ENCODE peak calls at places on chromosome 9, in seven cellular contexts. One of them, this sample, is unnamed.

GRCh38 chr9:94779101-94779500 is 52.6 kb downstream of the AOPEP start:
- DNase-seq in NCI-H1930: no peak
- DNase-seq in osteocyte: no peak
- DNase-seq in neural crest cell: no peak
- DNase-seq in GM23338: peak; percentile 18
- DNase-seq in ACHN: peak; percentile 16
- DNase-seq in HTR-8/SVneo: no peak
- DNase-seq in this sample: no peak

GRCh38 chr9:108156270-108156998 is 666.9 kb upstream of the KLF4 start:
- DNase-seq in NCI-H1930: no peak
- DNase-seq in osteocyte: no peak
- DNase-seq in neural crest cell: no peak
- DNase-seq in GM23338: no peak
- DNase-seq in ACHN: no peak
- DNase-seq in HTR-8/SVneo: no peak
- DNase-seq in this sample: no peak

GRCh38 chr9:136146126-136147037 is 27.7 kb upstream of the TMEM250 start:
- DNase-seq in NCI-H1930: no peak
- DNase-seq in osteocyte: no peak
- DNase-seq in neural crest cell: no peak
- DNase-seq in GM23338: no peak
- DNase-seq in ACHN: no peak
- DNase-seq in HTR-8/SVneo: no peak
- DNase-seq in this sample: no peak

GRCh38 chr9:13447551-13448422 is 168.3 kb upstream of the MPDZ start:
- DNase-seq in NCI-H1930: no peak
- DNase-seq in osteocyte: no peak
- DNase-seq in neural crest cell: no peak
- DNase-seq in GM23338: no peak
- DNase-seq in ACHN: no peak
- DNase-seq in HTR-8/SVneo: no peak
- DNase-seq in this sample: no peak

GRCh38 chr9:78606011-78606410 is 309.1 kb downstream of the PSAT1 start:
- DNase-seq in NCI-H1930: no peak
- DNase-seq in osteocyte: no peak
- DNase-seq in neural crest cell: no peak
- DNase-seq in GM23338: no peak
- DNase-seq in ACHN: no peak
- DNase-seq in HTR-8/SVneo: no peak
- DNase-seq in this sample: no peak

GRCh38 chr9:37025381-37026084 is 8.5 kb downstream of the PAX5 start:
- DNase-seq in NCI-H1930: no peak
- DNase-seq in osteocyte: no peak
- DNase-seq in neural crest cell: no peak
- DNase-seq in GM23338: peak; percentile 49
- DNase-seq in ACHN: peak; percentile 12
- DNase-seq in HTR-8/SVneo: no peak
- DNase-seq in this sample: no peak

GRCh38 chr9:129156163-129156562 is 21.9 kb downstream of the IER5L start:
- DNase-seq in NCI-H1930: no peak
- DNase-seq in osteocyte: no peak
- DNase-seq in neural crest cell: no peak
- DNase-seq in GM23338: no peak
- DNase-seq in ACHN: no peak
- DNase-seq in HTR-8/SVneo: no peak
- DNase-seq in this sample: no peak

GRCh38 chr9:121577201-121577600 is 74.2 kb upstream of the DAB2IP start:
- DNase-seq in NCI-H1930: no peak
- DNase-seq in osteocyte: no peak
- DNase-seq in neural crest cell: no peak
- DNase-seq in GM23338: no peak
- DNase-seq in ACHN: no peak
- DNase-seq in HTR-8/SVneo: no peak
- DNase-seq in this sample: no peak

GRCh38 chr9:2623046-2623865 is 1.7 kb downstream of the VLDLR start:
- DNase-seq in NCI-H1930: no peak
- DNase-seq in osteocyte: no peak
- DNase-seq in neural crest cell: peak; percentile 51
- DNase-seq in GM23338: peak; percentile 71
- DNase-seq in ACHN: peak; percentile 87
- DNase-seq in HTR-8/SVneo: no peak
- DNase-seq in this sample: no peak

GRCh38 chr9:69719368-69719767 is 40.4 kb downstream of the PTAR1 start:
- DNase-seq in NCI-H1930: no peak
- DNase-seq in osteocyte: no peak
- DNase-seq in neural crest cell: no peak
- DNase-seq in GM23338: no peak
- DNase-seq in ACHN: no peak
- DNase-seq in HTR-8/SVneo: no peak
- DNase-seq in this sample: no peak

GRCh38 chr9:115616666-115617239 is 498.8 kb upstream of the TNC start:
- DNase-seq in NCI-H1930: no peak
- DNase-seq in osteocyte: no peak
- DNase-seq in neural crest cell: no peak
- DNase-seq in GM23338: no peak
- DNase-seq in ACHN: no peak
- DNase-seq in HTR-8/SVneo: no peak
- DNase-seq in this sample: no peak

GRCh38 chr9:125608488-125609224 is 98.4 kb downstream of the MAPKAP1 start:
- DNase-seq in NCI-H1930: no peak
- DNase-seq in osteocyte: no peak
- DNase-seq in neural crest cell: no peak
- DNase-seq in GM23338: peak; percentile 23
- DNase-seq in ACHN: no peak
- DNase-seq in HTR-8/SVneo: no peak
- DNase-seq in this sample: no peak

GRCh38 chr9:117403403-117403811 is 11.4 kb downstream of the ASTN2 start:
- DNase-seq in NCI-H1930: no peak
- DNase-seq in osteocyte: no peak
- DNase-seq in neural crest cell: no peak
- DNase-seq in GM23338: peak; percentile 20
- DNase-seq in ACHN: no peak
- DNase-seq in HTR-8/SVneo: no peak
- DNase-seq in this sample: peak; percentile 54

GRCh38 chr9:94945191-94946144 is 219.0 kb downstream of the AOPEP start:
- DNase-seq in NCI-H1930: no peak
- DNase-seq in osteocyte: no peak
- DNase-seq in neural crest cell: no peak
- DNase-seq in GM23338: no peak
- DNase-seq in ACHN: peak; percentile 57
- DNase-seq in HTR-8/SVneo: no peak
- DNase-seq in this sample: no peak

GRCh38 chr9:108550111-108550510 is 305.7 kb downstream of the ACTL7B start:
- DNase-seq in NCI-H1930: no peak
- DNase-seq in osteocyte: no peak
- DNase-seq in neural crest cell: no peak
- DNase-seq in GM23338: no peak
- DNase-seq in ACHN: no peak
- DNase-seq in HTR-8/SVneo: no peak
- DNase-seq in this sample: no peak

GRCh38 chr9:37952731-37953130 is 48.8 kb upstream of the SLC25A51 start:
- DNase-seq in NCI-H1930: no peak
- DNase-seq in osteocyte: no peak
- DNase-seq in neural crest cell: no peak
- DNase-seq in GM23338: no peak
- DNase-seq in ACHN: no peak
- DNase-seq in HTR-8/SVneo: no peak
- DNase-seq in this sample: no peak

GRCh38 chr9:75539558-75539957 is 350.9 kb upstream of the PCSK5 start:
- DNase-seq in NCI-H1930: no peak
- DNase-seq in osteocyte: no peak
- DNase-seq in neural crest cell: no peak
- DNase-seq in GM23338: no peak
- DNase-seq in ACHN: no peak
- DNase-seq in HTR-8/SVneo: no peak
- DNase-seq in this sample: no peak

GRCh38 chr9:114130141-114130540 is 25.2 kb upstream of the COL27A1 start:
- DNase-seq in NCI-H1930: no peak
- DNase-seq in osteocyte: no peak
- DNase-seq in neural crest cell: no peak
- DNase-seq in GM23338: no peak
- DNase-seq in ACHN: no peak
- DNase-seq in HTR-8/SVneo: no peak
- DNase-seq in this sample: no peak

GRCh38 chr9:137436761-137437600 is 4.2 kb downstream of the ENTPD8 start:
- DNase-seq in NCI-H1930: no peak
- DNase-seq in osteocyte: no peak
- DNase-seq in neural crest cell: no peak
- DNase-seq in GM23338: no peak
- DNase-seq in ACHN: no peak
- DNase-seq in HTR-8/SVneo: no peak
- DNase-seq in this sample: no peak